ENCODE peak calls at places on chromosomes 13 and 19, in five cellular contexts. One of them, this sample, is unnamed.

GRCh38 chr19:12772323-12772722 is 3.0 kb downstream of the HOOK2 start:
- DNase-seq in occipital lobe: no peak
- DNase-seq in tibial nerve: no peak
- DNase-seq in stimulated activated CD4-positive, alpha-beta T cell treated with anti-CD3 and anti-CD28 coated beads, Interleukin-15, amount 100 ng/mL, for 48 hours: no peak
- DNase-seq in retina: no peak
- DNase-seq in this sample: no peak

GRCh38 chr19:11422163-11423068 is 3.3 kb upstream of the RGL3 start:
- DNase-seq in retina: peak; percentile 57
- DNase-seq in tibial nerve: peak; percentile 56
- DNase-seq in occipital lobe: no peak
- DNase-seq in stimulated activated CD4-positive, alpha-beta T cell treated with anti-CD3 and anti-CD28 coated beads, Interleukin-15, amount 100 ng/mL, for 48 hours: peak; percentile 49
- DNase-seq in this sample: peak; percentile 94

GRCh38 chr13:99124695-99125334 is 75.8 kb upstream of the UBAC2 start:
- DNase-seq in tibial nerve: no peak
- DNase-seq in stimulated activated CD4-positive, alpha-beta T cell treated with anti-CD3 and anti-CD28 coated beads, Interleukin-15, amount 100 ng/mL, for 48 hours: no peak
- DNase-seq in retina: no peak
- DNase-seq in occipital lobe: no peak
- DNase-seq in this sample: no peak

GRCh38 chr19:35211545-35212230 is 16.9 kb downstream of the FAM187B start:
- DNase-seq in stimulated activated CD4-positive, alpha-beta T cell treated with anti-CD3 and anti-CD28 coated beads, Interleukin-15, amount 100 ng/mL, for 48 hours: no peak
- DNase-seq in retina: no peak
- DNase-seq in tibial nerve: peak; percentile 47
- DNase-seq in occipital lobe: no peak
- DNase-seq in this sample: peak; percentile 41

GRCh38 chr19:36001605-36002004 is 6.6 kb downstream of the SDHAF1 start:
- DNase-seq in stimulated activated CD4-positive, alpha-beta T cell treated with anti-CD3 and anti-CD28 coated beads, Interleukin-15, amount 100 ng/mL, for 48 hours: no peak
- DNase-seq in tibial nerve: no peak
- DNase-seq in occipital lobe: no peak
- DNase-seq in retina: no peak
- DNase-seq in this sample: no peak

GRCh38 chr19:40464059-40465024 is 1.2 kb downstream of the BLVRB start:
- DNase-seq in occipital lobe: peak; percentile 71
- DNase-seq in stimulated activated CD4-positive, alpha-beta T cell treated with anti-CD3 and anti-CD28 coated beads, Interleukin-15, amount 100 ng/mL, for 48 hours: peak; percentile 47
- DNase-seq in tibial nerve: peak; percentile 95
- DNase-seq in retina: peak; percentile 63
- DNase-seq in this sample: peak; percentile 90

GRCh38 chr19:3409346-3410064 is 43.1 kb downstream of the NFIC start:
- DNase-seq in occipital lobe: no peak
- DNase-seq in tibial nerve: peak; percentile 61
- DNase-seq in stimulated activated CD4-positive, alpha-beta T cell treated with anti-CD3 and anti-CD28 coated beads, Interleukin-15, amount 100 ng/mL, for 48 hours: no peak
- DNase-seq in retina: no peak
- DNase-seq in this sample: no peak

GRCh38 chr13:43279696-43280095 is 256.3 kb downstream of the DNAJC15 start:
- DNase-seq in stimulated activated CD4-positive, alpha-beta T cell treated with anti-CD3 and anti-CD28 coated beads, Interleukin-15, amount 100 ng/mL, for 48 hours: no peak
- DNase-seq in tibial nerve: no peak
- DNase-seq in occipital lobe: no peak
- DNase-seq in retina: no peak
- DNase-seq in this sample: no peak

GRCh38 chr13:55230570-55230908 is 1910.2 kb upstream of the PRR20A start:
- DNase-seq in retina: no peak
- DNase-seq in occipital lobe: no peak
- DNase-seq in stimulated activated CD4-positive, alpha-beta T cell treated with anti-CD3 and anti-CD28 coated beads, Interleukin-15, amount 100 ng/mL, for 48 hours: no peak
- DNase-seq in tibial nerve: no peak
- DNase-seq in this sample: no peak

GRCh38 chr13:52449323-52450011 is 967 bp downstream of the VPS36 start:
- DNase-seq in stimulated activated CD4-positive, alpha-beta T cell treated with anti-CD3 and anti-CD28 coated beads, Interleukin-15, amount 100 ng/mL, for 48 hours: no peak
- DNase-seq in retina: no peak
- DNase-seq in occipital lobe: no peak
- DNase-seq in tibial nerve: no peak
- DNase-seq in this sample: no peak

GRCh38 chr13:30121666-30122065 is 185.7 kb downstream of the KATNAL1 start:
- DNase-seq in stimulated activated CD4-positive, alpha-beta T cell treated with anti-CD3 and anti-CD28 coated beads, Interleukin-15, amount 100 ng/mL, for 48 hours: no peak
- DNase-seq in retina: no peak
- DNase-seq in tibial nerve: no peak
- DNase-seq in occipital lobe: no peak
- DNase-seq in this sample: no peak

GRCh38 chr13:98200211-98200878 is 23.3 kb upstream of the RNF113B start:
- DNase-seq in stimulated activated CD4-positive, alpha-beta T cell treated with anti-CD3 and anti-CD28 coated beads, Interleukin-15, amount 100 ng/mL, for 48 hours: no peak
- DNase-seq in tibial nerve: no peak
- DNase-seq in retina: no peak
- DNase-seq in occipital lobe: no peak
- DNase-seq in this sample: no peak

GRCh38 chr19:6564393-6564792 is 26.6 kb downstream of the CD70 start:
- DNase-seq in occipital lobe: no peak
- DNase-seq in retina: no peak
- DNase-seq in tibial nerve: no peak
- DNase-seq in stimulated activated CD4-positive, alpha-beta T cell treated with anti-CD3 and anti-CD28 coated beads, Interleukin-15, amount 100 ng/mL, for 48 hours: no peak
- DNase-seq in this sample: no peak

GRCh38 chr19:58001895-58002369 is 688 bp downstream of the ZNF606 start:
- DNase-seq in occipital lobe: no peak
- DNase-seq in retina: no peak
- DNase-seq in stimulated activated CD4-positive, alpha-beta T cell treated with anti-CD3 and anti-CD28 coated beads, Interleukin-15, amount 100 ng/mL, for 48 hours: no peak
- DNase-seq in tibial nerve: no peak
- DNase-seq in this sample: no peak

GRCh38 chr19:1227655-1228054 is 10.2 kb downstream of the CBARP start:
- DNase-seq in stimulated activated CD4-positive, alpha-beta T cell treated with anti-CD3 and anti-CD28 coated beads, Interleukin-15, amount 100 ng/mL, for 48 hours: no peak
- DNase-seq in occipital lobe: no peak
- DNase-seq in tibial nerve: no peak
- DNase-seq in retina: no peak
- DNase-seq in this sample: no peak

GRCh38 chr19:3397266-3398022 is 31.1 kb downstream of the NFIC start:
- DNase-seq in retina: no peak
- DNase-seq in tibial nerve: no peak
- DNase-seq in occipital lobe: no peak
- DNase-seq in stimulated activated CD4-positive, alpha-beta T cell treated with anti-CD3 and anti-CD28 coated beads, Interleukin-15, amount 100 ng/mL, for 48 hours: no peak
- DNase-seq in this sample: no peak

GRCh38 chr19:39151209-39151608 is 25.6 kb downstream of the PAK4 start:
- DNase-seq in stimulated activated CD4-positive, alpha-beta T cell treated with anti-CD3 and anti-CD28 coated beads, Interleukin-15, amount 100 ng/mL, for 48 hours: no peak
- DNase-seq in occipital lobe: no peak
- DNase-seq in retina: no peak
- DNase-seq in tibial nerve: no peak
- DNase-seq in this sample: no peak

GRCh38 chr13:110001622-110002275 is 215.4 kb upstream of the IRS2 start:
- DNase-seq in tibial nerve: no peak
- DNase-seq in stimulated activated CD4-positive, alpha-beta T cell treated with anti-CD3 and anti-CD28 coated beads, Interleukin-15, amount 100 ng/mL, for 48 hours: no peak
- DNase-seq in occipital lobe: no peak
- DNase-seq in retina: no peak
- DNase-seq in this sample: no peak

GRCh38 chr13:85497652-85498051 is 301.6 kb downstream of the SLITRK6 start:
- DNase-seq in retina: no peak
- DNase-seq in stimulated activated CD4-positive, alpha-beta T cell treated with anti-CD3 and anti-CD28 coated beads, Interleukin-15, amount 100 ng/mL, for 48 hours: no peak
- DNase-seq in occipital lobe: no peak
- DNase-seq in tibial nerve: no peak
- DNase-seq in this sample: no peak

GRCh38 chr19:13507053-13507611 is 853 bp upstream of the CACNA1A start:
- DNase-seq in occipital lobe: no peak
- DNase-seq in stimulated activated CD4-positive, alpha-beta T cell treated with anti-CD3 and anti-CD28 coated beads, Interleukin-15, amount 100 ng/mL, for 48 hours: no peak
- DNase-seq in tibial nerve: no peak
- DNase-seq in retina: peak; percentile 69
- DNase-seq in this sample: no peak

GRCh38 chr13:109497917-109498316 is 288.5 kb downstream of the IRS2 start:
- DNase-seq in stimulated activated CD4-positive, alpha-beta T cell treated with anti-CD3 and anti-CD28 coated beads, Interleukin-15, amount 100 ng/mL, for 48 hours: no peak
- DNase-seq in tibial nerve: no peak
- DNase-seq in occipital lobe: no peak
- DNase-seq in retina: no peak
- DNase-seq in this sample: no peak

GRCh38 chr13:94707400-94708021 is 4.8 kb downstream of the SOX21 start:
- DNase-seq in retina: peak; percentile 82
- DNase-seq in stimulated activated CD4-positive, alpha-beta T cell treated with anti-CD3 and anti-CD28 coated beads, Interleukin-15, amount 100 ng/mL, for 48 hours: no peak
- DNase-seq in occipital lobe: no peak
- DNase-seq in tibial nerve: no peak
- DNase-seq in this sample: no peak

GRCh38 chr13:106530209-106530906 is 5.1 kb downstream of the EFNB2 start:
- DNase-seq in stimulated activated CD4-positive, alpha-beta T cell treated with anti-CD3 and anti-CD28 coated beads, Interleukin-15, amount 100 ng/mL, for 48 hours: no peak
- DNase-seq in retina: peak; percentile 29
- DNase-seq in occipital lobe: no peak
- DNase-seq in tibial nerve: no peak
- DNase-seq in this sample: no peak

GRCh38 chr13:29877456-29878096 is 27.2 kb upstream of the UBL3 start:
- DNase-seq in occipital lobe: no peak
- DNase-seq in stimulated activated CD4-positive, alpha-beta T cell treated with anti-CD3 and anti-CD28 coated beads, Interleukin-15, amount 100 ng/mL, for 48 hours: no peak
- DNase-seq in retina: no peak
- DNase-seq in tibial nerve: no peak
- DNase-seq in this sample: no peak

GRCh38 chr19:47280183-47280797 is 5.6 kb downstream of the INAFM1 start:
- DNase-seq in stimulated activated CD4-positive, alpha-beta T cell treated with anti-CD3 and anti-CD28 coated beads, Interleukin-15, amount 100 ng/mL, for 48 hours: peak; percentile 49
- DNase-seq in tibial nerve: no peak
- DNase-seq in retina: no peak
- DNase-seq in occipital lobe: no peak
- DNase-seq in this sample: no peak

GRCh38 chr13:97274782-97275252 is 52.7 kb downstream of the MBNL2 start:
- DNase-seq in stimulated activated CD4-positive, alpha-beta T cell treated with anti-CD3 and anti-CD28 coated beads, Interleukin-15, amount 100 ng/mL, for 48 hours: no peak
- DNase-seq in occipital lobe: no peak
- DNase-seq in retina: no peak
- DNase-seq in tibial nerve: no peak
- DNase-seq in this sample: no peak

GRCh38 chr19:57905258-57905657 is 11.1 kb downstream of the ZNF417 start:
- DNase-seq in tibial nerve: no peak
- DNase-seq in retina: no peak
- DNase-seq in stimulated activated CD4-positive, alpha-beta T cell treated with anti-CD3 and anti-CD28 coated beads, Interleukin-15, amount 100 ng/mL, for 48 hours: no peak
- DNase-seq in occipital lobe: no peak
- DNase-seq in this sample: no peak

GRCh38 chr19:38977445-38978314 is 2.1 kb upstream of the FBXO17 start:
- DNase-seq in tibial nerve: no peak
- DNase-seq in occipital lobe: no peak
- DNase-seq in retina: no peak
- DNase-seq in stimulated activated CD4-positive, alpha-beta T cell treated with anti-CD3 and anti-CD28 coated beads, Interleukin-15, amount 100 ng/mL, for 48 hours: peak; percentile 72
- DNase-seq in this sample: no peak

GRCh38 chr19:45716314-45717130 is 14.2 kb downstream of the FBXO46 start:
- DNase-seq in stimulated activated CD4-positive, alpha-beta T cell treated with anti-CD3 and anti-CD28 coated beads, Interleukin-15, amount 100 ng/mL, for 48 hours: no peak
- DNase-seq in occipital lobe: no peak
- DNase-seq in tibial nerve: peak; percentile 35
- DNase-seq in retina: no peak
- DNase-seq in this sample: no peak

GRCh38 chr19:47408156-47408938 is 11.0 kb downstream of the MEIS3 start:
- DNase-seq in stimulated activated CD4-positive, alpha-beta T cell treated with anti-CD3 and anti-CD28 coated beads, Interleukin-15, amount 100 ng/mL, for 48 hours: no peak
- DNase-seq in occipital lobe: no peak
- DNase-seq in retina: no peak
- DNase-seq in tibial nerve: no peak
- DNase-seq in this sample: no peak

GRCh38 chr19:51010066-51010795 is 8.8 kb upstream of the KLK8 start:
- DNase-seq in occipital lobe: no peak
- DNase-seq in tibial nerve: no peak
- DNase-seq in retina: no peak
- DNase-seq in stimulated activated CD4-positive, alpha-beta T cell treated with anti-CD3 and anti-CD28 coated beads, Interleukin-15, amount 100 ng/mL, for 48 hours: no peak
- DNase-seq in this sample: no peak

GRCh38 chr13:97574926-97575325 is 141.0 kb downstream of the RAP2A start:
- DNase-seq in retina: no peak
- DNase-seq in stimulated activated CD4-positive, alpha-beta T cell treated with anti-CD3 and anti-CD28 coated beads, Interleukin-15, amount 100 ng/mL, for 48 hours: no peak
- DNase-seq in occipital lobe: no peak
- DNase-seq in tibial nerve: no peak
- DNase-seq in this sample: no peak

GRCh38 chr19:46985532-46986415 is 33.9 kb upstream of the NPAS1 start:
- DNase-seq in stimulated activated CD4-positive, alpha-beta T cell treated with anti-CD3 and anti-CD28 coated beads, Interleukin-15, amount 100 ng/mL, for 48 hours: no peak
- DNase-seq in occipital lobe: no peak
- DNase-seq in retina: peak; percentile 31
- DNase-seq in tibial nerve: no peak
- DNase-seq in this sample: no peak

GRCh38 chr19:2720777-2721569 is at the start of gene DIRAS1:
- DNase-seq in retina: no peak
- DNase-seq in stimulated activated CD4-positive, alpha-beta T cell treated with anti-CD3 and anti-CD28 coated beads, Interleukin-15, amount 100 ng/mL, for 48 hours: no peak
- DNase-seq in occipital lobe: no peak
- DNase-seq in tibial nerve: no peak
- DNase-seq in this sample: no peak

GRCh38 chr13:45623516-45624090 is 8.1 kb upstream of the ERICH6B start:
- DNase-seq in occipital lobe: no peak
- DNase-seq in retina: no peak
- DNase-seq in tibial nerve: no peak
- DNase-seq in stimulated activated CD4-positive, alpha-beta T cell treated with anti-CD3 and anti-CD28 coated beads, Interleukin-15, amount 100 ng/mL, for 48 hours: no peak
- DNase-seq in this sample: no peak

GRCh38 chr19:46296722-46297431 is at the start of gene HIF3A:
- DNase-seq in occipital lobe: peak; percentile 18
- DNase-seq in stimulated activated CD4-positive, alpha-beta T cell treated with anti-CD3 and anti-CD28 coated beads, Interleukin-15, amount 100 ng/mL, for 48 hours: no peak
- DNase-seq in retina: peak; percentile 88
- DNase-seq in tibial nerve: peak; percentile 58
- DNase-seq in this sample: peak; percentile 85

GRCh38 chr13:99734013-99734693 is 232.9 kb downstream of the TM9SF2 start:
- DNase-seq in tibial nerve: no peak
- DNase-seq in stimulated activated CD4-positive, alpha-beta T cell treated with anti-CD3 and anti-CD28 coated beads, Interleukin-15, amount 100 ng/mL, for 48 hours: no peak
- DNase-seq in retina: no peak
- DNase-seq in occipital lobe: no peak
- DNase-seq in this sample: no peak